ENCODE peak calls at places on chromosome 22, in eight cellular contexts. One of them, this sample, is unnamed.

GRCh38 chr22:27004434-27004833 is 347.0 kb downstream of the MIAT start:
- DNase-seq in mesendoderm: peak
- DNase-seq in activated CD4-positive, alpha-beta T cell treated with anti-CD3 and anti-CD28 coated beads for 1 hour: no peak
- DNase-seq in NCI-H146: no peak
- DNase-seq in NAMALWA: peak
- DNase-seq in brain pericyte: no peak
- DNase-seq in iris pigment epithelial cell: no peak
- DNase-seq in mesenteric fat pad: no peak
- DNase-seq in this sample: no peak

GRCh38 chr22:30424471-30425326 is 869 bp upstream of the MTFP1 start:
- DNase-seq in NCI-H146: no peak
- DNase-seq in mesenteric fat pad: no peak
- DNase-seq in NAMALWA: peak
- DNase-seq in brain pericyte: no peak
- DNase-seq in mesendoderm: peak
- DNase-seq in iris pigment epithelial cell: peak
- DNase-seq in activated CD4-positive, alpha-beta T cell treated with anti-CD3 and anti-CD28 coated beads for 1 hour: no peak
- DNase-seq in this sample: peak

GRCh38 chr22:43993072-43993760 is 30.9 kb upstream of the PARVB start:
- DNase-seq in NAMALWA: peak
- DNase-seq in mesendoderm: peak
- DNase-seq in NCI-H146: peak
- DNase-seq in activated CD4-positive, alpha-beta T cell treated with anti-CD3 and anti-CD28 coated beads for 1 hour: peak
- DNase-seq in iris pigment epithelial cell: peak
- DNase-seq in brain pericyte: no peak
- DNase-seq in mesenteric fat pad: peak
- DNase-seq in this sample: peak

GRCh38 chr22:19892249-19892879 is 37.7 kb upstream of the GNB1L start:
- DNase-seq in mesenteric fat pad: no peak
- DNase-seq in iris pigment epithelial cell: peak
- DNase-seq in brain pericyte: no peak
- DNase-seq in NAMALWA: peak
- DNase-seq in mesendoderm: no peak
- DNase-seq in activated CD4-positive, alpha-beta T cell treated with anti-CD3 and anti-CD28 coated beads for 1 hour: no peak
- DNase-seq in NCI-H146: peak
- DNase-seq in this sample: peak

GRCh38 chr22:42944409-42944808 is 70.5 kb downstream of the PACSIN2 start:
- DNase-seq in mesenteric fat pad: no peak
- DNase-seq in iris pigment epithelial cell: no peak
- DNase-seq in brain pericyte: no peak
- DNase-seq in mesendoderm: no peak
- DNase-seq in NAMALWA: no peak
- DNase-seq in activated CD4-positive, alpha-beta T cell treated with anti-CD3 and anti-CD28 coated beads for 1 hour: no peak
- DNase-seq in NCI-H146: no peak
- DNase-seq in this sample: no peak

GRCh38 chr22:35930933-35931332 is 97.7 kb downstream of the RBFOX2 start:
- DNase-seq in mesendoderm: peak
- DNase-seq in NCI-H146: peak
- DNase-seq in activated CD4-positive, alpha-beta T cell treated with anti-CD3 and anti-CD28 coated beads for 1 hour: no peak
- DNase-seq in brain pericyte: peak
- DNase-seq in NAMALWA: peak
- DNase-seq in iris pigment epithelial cell: peak
- DNase-seq in mesenteric fat pad: no peak
- DNase-seq in this sample: no peak

GRCh38 chr22:17633217-17633997 is 4.9 kb upstream of the ATP6V1E1 start:
- DNase-seq in NCI-H146: no peak
- DNase-seq in brain pericyte: no peak
- DNase-seq in activated CD4-positive, alpha-beta T cell treated with anti-CD3 and anti-CD28 coated beads for 1 hour: no peak
- DNase-seq in iris pigment epithelial cell: peak
- DNase-seq in mesendoderm: peak
- DNase-seq in mesenteric fat pad: no peak
- DNase-seq in NAMALWA: no peak
- DNase-seq in this sample: no peak

GRCh38 chr22:31734512-31734911 is 15.4 kb downstream of the PRR14L start:
- DNase-seq in iris pigment epithelial cell: peak
- DNase-seq in brain pericyte: no peak
- DNase-seq in NCI-H146: no peak
- DNase-seq in mesenteric fat pad: no peak
- DNase-seq in NAMALWA: no peak
- DNase-seq in activated CD4-positive, alpha-beta T cell treated with anti-CD3 and anti-CD28 coated beads for 1 hour: no peak
- DNase-seq in mesendoderm: peak
- DNase-seq in this sample: no peak

GRCh38 chr22:29225422-29226090 is 19.9 kb downstream of the EMID1 start:
- DNase-seq in mesendoderm: no peak
- DNase-seq in iris pigment epithelial cell: peak
- DNase-seq in mesenteric fat pad: no peak
- DNase-seq in activated CD4-positive, alpha-beta T cell treated with anti-CD3 and anti-CD28 coated beads for 1 hour: no peak
- DNase-seq in brain pericyte: no peak
- DNase-seq in NCI-H146: no peak
- DNase-seq in NAMALWA: no peak
- DNase-seq in this sample: peak

GRCh38 chr22:20203142-20204099 is 52.6 kb upstream of the CCDC188 start:
- DNase-seq in mesenteric fat pad: no peak
- DNase-seq in NAMALWA: no peak
- DNase-seq in mesendoderm: peak
- DNase-seq in NCI-H146: peak
- DNase-seq in iris pigment epithelial cell: no peak
- DNase-seq in brain pericyte: no peak
- DNase-seq in activated CD4-positive, alpha-beta T cell treated with anti-CD3 and anti-CD28 coated beads for 1 hour: no peak
- DNase-seq in this sample: no peak

GRCh38 chr22:39839917-39840510 is 53.5 kb downstream of the ENTHD1 start:
- DNase-seq in NAMALWA: no peak
- DNase-seq in mesenteric fat pad: no peak
- DNase-seq in mesendoderm: no peak
- DNase-seq in activated CD4-positive, alpha-beta T cell treated with anti-CD3 and anti-CD28 coated beads for 1 hour: no peak
- DNase-seq in iris pigment epithelial cell: no peak
- DNase-seq in NCI-H146: no peak
- DNase-seq in brain pericyte: no peak
- DNase-seq in this sample: no peak

GRCh38 chr22:38953577-38954413 is 3.6 kb upstream of the APOBEC3A start:
- DNase-seq in mesenteric fat pad: no peak
- DNase-seq in NAMALWA: peak
- DNase-seq in activated CD4-positive, alpha-beta T cell treated with anti-CD3 and anti-CD28 coated beads for 1 hour: no peak
- DNase-seq in NCI-H146: no peak
- DNase-seq in brain pericyte: no peak
- DNase-seq in mesendoderm: no peak
- DNase-seq in iris pigment epithelial cell: peak
- DNase-seq in this sample: no peak

GRCh38 chr22:23179381-23180294 is 671 bp upstream of the BCR start:
- DNase-seq in mesendoderm: peak
- DNase-seq in activated CD4-positive, alpha-beta T cell treated with anti-CD3 and anti-CD28 coated beads for 1 hour: no peak
- DNase-seq in mesenteric fat pad: no peak
- DNase-seq in NCI-H146: peak
- DNase-seq in NAMALWA: peak
- DNase-seq in iris pigment epithelial cell: no peak
- DNase-seq in brain pericyte: no peak
- DNase-seq in this sample: peak

GRCh38 chr22:44573451-44573850 is 75.4 kb upstream of the RTL6 start:
- DNase-seq in NAMALWA: no peak
- DNase-seq in brain pericyte: no peak
- DNase-seq in mesendoderm: no peak
- DNase-seq in activated CD4-positive, alpha-beta T cell treated with anti-CD3 and anti-CD28 coated beads for 1 hour: no peak
- DNase-seq in NCI-H146: no peak
- DNase-seq in mesenteric fat pad: peak
- DNase-seq in iris pigment epithelial cell: no peak
- DNase-seq in this sample: no peak

GRCh38 chr22:36211237-36211881 is 9.8 kb upstream of the APOL4 start:
- DNase-seq in brain pericyte: peak
- DNase-seq in NAMALWA: no peak
- DNase-seq in mesendoderm: no peak
- DNase-seq in iris pigment epithelial cell: peak
- DNase-seq in mesenteric fat pad: no peak
- DNase-seq in NCI-H146: peak
- DNase-seq in activated CD4-positive, alpha-beta T cell treated with anti-CD3 and anti-CD28 coated beads for 1 hour: no peak
- DNase-seq in this sample: no peak

GRCh38 chr22:29208879-29209623 is 3.4 kb downstream of the EMID1 start:
- DNase-seq in mesenteric fat pad: no peak
- DNase-seq in brain pericyte: no peak
- DNase-seq in iris pigment epithelial cell: no peak
- DNase-seq in mesendoderm: no peak
- DNase-seq in NCI-H146: no peak
- DNase-seq in activated CD4-positive, alpha-beta T cell treated with anti-CD3 and anti-CD28 coated beads for 1 hour: no peak
- DNase-seq in NAMALWA: peak
- DNase-seq in this sample: no peak

GRCh38 chr22:48943567-48944432 is 883.9 kb downstream of the BRD1 start:
- DNase-seq in NCI-H146: peak
- DNase-seq in brain pericyte: no peak
- DNase-seq in mesendoderm: peak
- DNase-seq in NAMALWA: peak
- DNase-seq in activated CD4-positive, alpha-beta T cell treated with anti-CD3 and anti-CD28 coated beads for 1 hour: no peak
- DNase-seq in iris pigment epithelial cell: no peak
- DNase-seq in mesenteric fat pad: peak
- DNase-seq in this sample: no peak

GRCh38 chr22:19710769-19711106 is 3.6 kb upstream of the SEPTIN5 start:
- DNase-seq in NCI-H146: no peak
- DNase-seq in mesenteric fat pad: no peak
- DNase-seq in activated CD4-positive, alpha-beta T cell treated with anti-CD3 and anti-CD28 coated beads for 1 hour: no peak
- DNase-seq in NAMALWA: no peak
- DNase-seq in brain pericyte: no peak
- DNase-seq in mesendoderm: no peak
- DNase-seq in iris pigment epithelial cell: no peak
- DNase-seq in this sample: no peak

GRCh38 chr22:45006101-45006872 is 3.5 kb downstream of the PHF21B start:
- DNase-seq in NAMALWA: no peak
- DNase-seq in mesendoderm: peak
- DNase-seq in iris pigment epithelial cell: no peak
- DNase-seq in mesenteric fat pad: no peak
- DNase-seq in NCI-H146: no peak
- DNase-seq in brain pericyte: no peak
- DNase-seq in activated CD4-positive, alpha-beta T cell treated with anti-CD3 and anti-CD28 coated beads for 1 hour: no peak
- DNase-seq in this sample: no peak

GRCh38 chr22:47918276-47918928 is 1156.0 kb downstream of the TBC1D22A start:
- DNase-seq in mesenteric fat pad: no peak
- DNase-seq in NAMALWA: no peak
- DNase-seq in iris pigment epithelial cell: no peak
- DNase-seq in activated CD4-positive, alpha-beta T cell treated with anti-CD3 and anti-CD28 coated beads for 1 hour: no peak
- DNase-seq in NCI-H146: peak
- DNase-seq in mesendoderm: no peak
- DNase-seq in brain pericyte: no peak
- DNase-seq in this sample: no peak